ENCODE peak calls at places on chromosome 12, in ten cellular contexts. T is fibroblast of lung, A is cardiac muscle cell, E is psoas muscle, D is esophagus squamous epithelium, J is HepG2, O is upper lobe of left lung, W is right cardiac atrium, H is heart right ventricle, Q is endodermal cell. L is an unnamed sample. For H3K4me1, the result is how much of the 10 kb centered on the place peaks cover.

GRCh38 chr12:130816055-130816454 is 23.0 kb downstream of the STX2 start:
- DNase-seq in D (no peak), O (no peak), T (no peak), A (peak), J (no peak), H (no peak), E (no peak), Q (peak), W (no peak), L (no peak)

GRCh38 chr12:22477894-22478287 is 66.5 kb downstream of the C2CD5 start:
- DNase-seq in A (no peak), E (no peak), O (no peak), H (no peak), Q (no peak), J (no peak), W (no peak), D (no peak), T (peak), L (no peak)

GRCh38 chr12:128644664-128645296 is 179.0 kb downstream of the SLC15A4 start:
- DNase-seq in T (no peak), W (no peak), O (peak), E (no peak), J (peak), A (peak), D (no peak), Q (peak), H (no peak), L (peak)

GRCh38 chr12:16473610-16474326 is 126.3 kb downstream of the MGST1 start:
- DNase-seq in A (no peak), J (no peak), H (no peak), E (no peak), W (no peak), Q (no peak), D (no peak), O (no peak), T (peak), L (no peak)

GRCh38 chr12:77345336-77345735 is 280.0 kb upstream of the E2F7 start:
- DNase-seq in T (no peak), E (no peak), O (no peak), A (no peak), Q (no peak), W (no peak), H (no peak), D (no peak), J (no peak), L (no peak)

GRCh38 chr12:116236148-116236731 is 41.3 kb downstream of the MED13L start:
- DNase-seq in A (peak), J (peak), W (peak), O (peak), H (peak), Q (peak), E (no peak), T (peak), D (no peak), L (peak)

GRCh38 chr12:122989874-122990400 is 9.5 kb downstream of the ARL6IP4 start:
- DNase-seq in D (no peak), O (no peak), W (peak), H (no peak), J (no peak), T (no peak), E (no peak), A (no peak), Q (no peak), L (no peak)

GRCh38 chr12:15787801-15788200 is 1.4 kb downstream of the EPS8 start:
- DNase-seq in D (no peak), E (no peak), A (no peak), O (no peak), Q (no peak), J (no peak), H (no peak), T (no peak), W (no peak), L (peak)

GRCh38 chr12:64670856-64671639 is 60.8 kb downstream of the RASSF3 start:
- DNase-seq in A (peak), Q (peak), O (peak), D (no peak), E (no peak), H (no peak), W (no peak), J (no peak), T (peak), L (peak)

GRCh38 chr12:118374909-118375308 is 1.4 kb upstream of the SUDS3 start:
- DNase-seq in J (no peak), H (no peak), D (no peak), E (no peak), Q (no peak), T (peak), O (no peak), A (no peak), W (no peak), L (no peak)

GRCh38 chr12:118375348-118375747 is 1.0 kb upstream of the SUDS3 start:
- DNase-seq in D (no peak), H (no peak), Q (peak), J (no peak), E (no peak), T (no peak), A (no peak), O (no peak), W (no peak), L (no peak)

GRCh38 chr12:118372541-118373495 is at the start of gene TAOK3:
- DNase-seq in W (peak), D (peak), H (peak), A (peak), T (peak), Q (peak), J (peak), O (peak), E (peak), L (peak)

GRCh38 chr12:118373628-118374027 is 921 bp upstream of the TAOK3 start:
- DNase-seq in H (no peak), D (no peak), O (no peak), A (no peak), Q (no peak), W (no peak), J (peak), E (no peak), T (no peak), L (peak)

GRCh38 chr12:118374126-118374725 is 1.5 kb upstream of the TAOK3 start:
- DNase-seq in A (no peak), W (no peak), J (no peak), H (no peak), D (no peak), T (no peak), O (no peak), E (no peak), Q (peak), L (no peak)
- H3K4me3 ChIP-seq in A (no peak), W (no peak), J (peak), H (peak), D (no peak), T (peak), O (no peak), E (peak), Q (peak), L (no peak)

DNA sequence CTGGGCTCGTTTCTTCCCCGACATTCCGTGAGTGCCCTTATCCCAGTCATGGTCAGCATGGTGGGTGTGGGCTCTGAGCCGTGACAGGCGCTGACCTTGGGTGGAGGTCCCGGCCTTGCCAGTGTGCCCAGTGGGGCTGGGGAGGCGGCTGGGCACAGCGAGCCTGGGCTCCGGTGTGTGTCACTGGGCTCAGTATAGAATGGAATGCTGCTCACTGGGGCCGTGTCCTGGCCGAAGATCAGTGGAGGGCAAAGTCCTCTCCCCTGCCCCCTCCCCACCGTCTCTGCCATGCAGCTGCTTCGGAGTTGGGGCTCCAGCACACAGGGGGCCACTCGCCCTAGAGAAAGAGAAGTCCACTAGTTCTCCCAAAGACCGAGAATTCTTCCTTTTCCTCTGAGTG is 164.4 kb downstream of the TSPAN9 start:
- DNase-seq in W (no peak), D (no peak), J (peak), O (no peak), Q (no peak), A (no peak), E (peak), T (no peak), H (peak), L (no peak)
- H3K4me1 ChIP-seq in W (under half), D (under half), J (under half), O (under half), Q (under half), A (under half), E (under half), T (under half), H (half or more), L (under half)

GRCh38 chr12:50017047-50017446 is 8.2 kb downstream of the RACGAP1 start:
- DNase-seq in W (peak), Q (peak), D (no peak), A (peak), H (peak), O (peak), J (no peak), E (no peak), T (peak), L (peak)
- H3K4me3 ChIP-seq in W (no peak), Q (no peak), D (no peak), A (no peak), H (no peak), O (no peak), J (no peak), E (no peak), T (peak), L (no peak)

GRCh38 chr12:84038241-84038640 is 874.4 kb downstream of the SLC6A15 start:
- DNase-seq in D (no peak), O (no peak), H (no peak), E (no peak), T (no peak), J (no peak), W (no peak), A (no peak), Q (peak), L (no peak)

GRCh38 chr12:84033162-84033561 is 879.4 kb downstream of the SLC6A15 start:
- DNase-seq in O (no peak), E (no peak), J (no peak), T (no peak), W (peak), H (no peak), Q (no peak), A (no peak), D (no peak), L (no peak)

GRCh38 chr12:84036912-84037311 is 875.7 kb downstream of the SLC6A15 start:
- DNase-seq in Q (no peak), D (no peak), W (no peak), H (no peak), O (no peak), T (no peak), J (no peak), E (no peak), A (no peak), L (no peak)

GRCh38 chr12:84035766-84036165 is 876.8 kb downstream of the SLC6A15 start:
- DNase-seq in A (no peak), J (no peak), D (no peak), H (no peak), O (no peak), W (no peak), Q (no peak), E (no peak), T (no peak), L (no peak)

GRCh38 chr12:84034891-84035290 is 877.7 kb downstream of the SLC6A15 start:
- DNase-seq in H (no peak), Q (no peak), J (no peak), E (no peak), T (peak), O (no peak), D (no peak), W (no peak), A (no peak), L (no peak)
- H3K4me1 ChIP-seq in H (under half), Q (under half), J (under half), E (under half), T (under half), O (under half), D (under half), W (under half), A (under half), L (under half)

GRCh38 chr12:9866786-9867379 is 2.3 kb downstream of the CLEC2B start:
- DNase-seq in H (no peak), T (no peak), Q (no peak), J (no peak), O (no peak), E (no peak), D (no peak), W (no peak), A (no peak), L (no peak)
- H3K4me3 ChIP-seq in H (peak), T (peak), Q (no peak), J (no peak), O (no peak), E (peak), D (peak), W (peak), A (no peak), L (peak)